ENCODE peak calls at places on chromosomes 6 and 20, in four cellular contexts. K, G, A and M are unnamed samples.

GRCh38 chr6:14379568-14379967 is 262.0 kb downstream of the CD83 start:
- DNase-seq in K (no peak), G (no peak), A (no peak), M (no peak)

GRCh38 chr20:33132858-33133615 is 34.9 kb upstream of the BPIFA2 start:
- DNase-seq in K (no peak), G (no peak), A (no peak), M (no peak)

GRCh38 chr6:84688187-84688878 is 76.1 kb downstream of the TBX18 start:
- DNase-seq in K (no peak), G (no peak), A (no peak), M (no peak)

GRCh38 chr6:19181252-19181651 is 655.9 kb upstream of the ID4 start:
- DNase-seq in K (no peak), G (no peak), A (no peak), M (no peak)

GRCh38 chr6:138162104-138162946 is 586 bp downstream of the ARFGEF3 start:
- DNase-seq in K (peak; percentile 35), G (peak; percentile 17), A (peak; percentile 87), M (no peak)

GRCh38 chr20:63520594-63520938 is at the start of gene PPDPF:
- DNase-seq in K (peak; percentile 83), G (peak; percentile 79), A (peak; percentile 90), M (peak; percentile 67)

GRCh38 chr20:25987073-25987927 is 290.6 kb upstream of the ZNF337 start:
- DNase-seq in K (no peak), G (peak; percentile 42), A (peak; percentile 87), M (peak; percentile 29)

GRCh38 chr20:650954-651353 is 2.0 kb downstream of the SRXN1 start:
- DNase-seq in K (peak; percentile 67), G (no peak), A (no peak), M (no peak)

GRCh38 chr20:43983359-43983758 is 68.7 kb downstream of the TOX2 start:
- DNase-seq in K (no peak), G (no peak), A (peak; percentile 70), M (no peak)

GRCh38 chr20:18048191-18048590 is 9.5 kb downstream of the OVOL2 start:
- DNase-seq in K (no peak), G (no peak), A (no peak), M (no peak)

GRCh38 chr6:53793318-53793975 is 1.4 kb upstream of the LRRC1 start:
- DNase-seq in K (peak; percentile 76), G (peak; percentile 7), A (peak; percentile 80), M (peak; percentile 63)

GRCh38 chr20:53370345-53370961 is 223.2 kb downstream of the ZNF217 start:
- DNase-seq in K (no peak), G (no peak), A (no peak), M (no peak)

GRCh38 chr6:6918216-6918983 is 189.4 kb upstream of the RREB1 start:
- DNase-seq in K (peak; percentile 57), G (no peak), A (no peak), M (no peak)

GRCh38 chr20:49573900-49574416 is 6.0 kb upstream of the PTGIS start:
- DNase-seq in K (no peak), G (no peak), A (no peak), M (no peak)

GRCh38 chr20:35307666-35308653 is 15.7 kb upstream of the FAM83C start:
- DNase-seq in K (peak; percentile 86), G (peak; percentile 72), A (no peak), M (no peak)

GRCh38 chr6:43878823-43879495 is 108.9 kb downstream of the VEGFA start:
- DNase-seq in K (no peak), G (no peak), A (no peak), M (no peak)

GRCh38 chr6:2988076-2988425 is 11.6 kb upstream of the NQO2 start:
- DNase-seq in K (no peak), G (no peak), A (no peak), M (no peak)

GRCh38 chr6:154613137-154613676 is 102.7 kb upstream of the CNKSR3 start:
- DNase-seq in K (peak; percentile 46), G (no peak), A (peak; percentile 32), M (no peak)